ENCODE peak calls at places on chromosomes 12 and 14, in five cellular contexts. One of them, this sample, is unnamed.

GRCh38 chr12:6335451-6336078 is 6.3 kb downstream of the TNFRSF1A start:
- DNase-seq in transverse colon: peak
- DNase-seq in A549: peak
- DNase-seq in activated naive CD4-positive, alpha-beta T cell: peak
- DNase-seq in naive B cell: peak
- DNase-seq in this sample: peak

GRCh38 chr14:59275668-59276067 is 87.2 kb downstream of the DAAM1 start:
- DNase-seq in transverse colon: no peak
- DNase-seq in A549: peak
- DNase-seq in activated naive CD4-positive, alpha-beta T cell: no peak
- DNase-seq in naive B cell: no peak
- DNase-seq in this sample: peak

GRCh38 chr12:115710104-115710564 is 567.4 kb downstream of the MED13L start:
- DNase-seq in transverse colon: peak
- DNase-seq in A549: peak
- DNase-seq in activated naive CD4-positive, alpha-beta T cell: no peak
- DNase-seq in naive B cell: no peak
- DNase-seq in this sample: no peak

GRCh38 chr12:4417471-4417870 is 28.1 kb downstream of the FGF6 start:
- DNase-seq in transverse colon: no peak
- DNase-seq in A549: no peak
- DNase-seq in activated naive CD4-positive, alpha-beta T cell: no peak
- DNase-seq in naive B cell: no peak
- DNase-seq in this sample: no peak

GRCh38 chr14:93994919-93995682 is 2.0 kb upstream of the CCDC197 start:
- DNase-seq in transverse colon: peak
- DNase-seq in A549: peak
- DNase-seq in activated naive CD4-positive, alpha-beta T cell: no peak
- DNase-seq in naive B cell: no peak
- DNase-seq in this sample: no peak

GRCh38 chr14:97723834-97724770 is 926.9 kb downstream of the VRK1 start:
- DNase-seq in transverse colon: no peak
- DNase-seq in A549: peak
- DNase-seq in activated naive CD4-positive, alpha-beta T cell: no peak
- DNase-seq in naive B cell: no peak
- DNase-seq in this sample: peak

GRCh38 chr12:57128519-57129247 is 400 bp downstream of the LRP1 start:
- DNase-seq in transverse colon: peak
- DNase-seq in A549: no peak
- DNase-seq in activated naive CD4-positive, alpha-beta T cell: no peak
- DNase-seq in naive B cell: no peak
- DNase-seq in this sample: no peak

GRCh38 chr14:77024171-77024627 is 4.3 kb downstream of the IRF2BPL start:
- DNase-seq in transverse colon: peak
- DNase-seq in A549: peak
- DNase-seq in activated naive CD4-positive, alpha-beta T cell: no peak
- DNase-seq in naive B cell: no peak
- DNase-seq in this sample: peak

GRCh38 chr12:129753596-129753995 is 150.2 kb downstream of the TMEM132D start:
- DNase-seq in transverse colon: no peak
- DNase-seq in A549: no peak
- DNase-seq in activated naive CD4-positive, alpha-beta T cell: no peak
- DNase-seq in naive B cell: no peak
- DNase-seq in this sample: no peak

GRCh38 chr12:64412458-64412857 is 8.3 kb downstream of the XPOT start:
- DNase-seq in transverse colon: no peak
- DNase-seq in A549: no peak
- DNase-seq in activated naive CD4-positive, alpha-beta T cell: no peak
- DNase-seq in naive B cell: no peak
- DNase-seq in this sample: no peak

GRCh38 chr12:93025145-93026103 is 96.3 kb upstream of the EEA1 start:
- DNase-seq in transverse colon: no peak
- DNase-seq in A549: peak
- DNase-seq in activated naive CD4-positive, alpha-beta T cell: no peak
- DNase-seq in naive B cell: peak
- DNase-seq in this sample: peak

GRCh38 chr12:97960741-97961608 is 498.4 kb downstream of the RMST start:
- DNase-seq in transverse colon: no peak
- DNase-seq in A549: peak
- DNase-seq in activated naive CD4-positive, alpha-beta T cell: no peak
- DNase-seq in naive B cell: no peak
- DNase-seq in this sample: peak

GRCh38 chr12:132106921-132107320 is 37.2 kb downstream of the DDX51 start:
- DNase-seq in transverse colon: no peak
- DNase-seq in A549: no peak
- DNase-seq in activated naive CD4-positive, alpha-beta T cell: no peak
- DNase-seq in naive B cell: no peak
- DNase-seq in this sample: no peak

GRCh38 chr12:6097384-6097783 is 27.1 kb downstream of the VWF start:
- DNase-seq in transverse colon: no peak
- DNase-seq in A549: no peak
- DNase-seq in activated naive CD4-positive, alpha-beta T cell: no peak
- DNase-seq in naive B cell: no peak
- DNase-seq in this sample: no peak

GRCh38 chr12:106080111-106080732 is 58.5 kb downstream of the NUAK1 start:
- DNase-seq in transverse colon: no peak
- DNase-seq in A549: no peak
- DNase-seq in activated naive CD4-positive, alpha-beta T cell: no peak
- DNase-seq in naive B cell: no peak
- DNase-seq in this sample: no peak